ENCODE peak calls at places on chromosome 3, in six cellular contexts. I, M, Y, S, P and C are unnamed samples.

GRCh38 chr3:174874258-174874657 is 15.1 kb downstream of the NAALADL2 start:
- DNase-seq in I (no peak), M (no peak), Y (no peak), S (no peak), P (no peak), C (no peak)

GRCh38 chr3:147937341-147937740 is 528.2 kb downstream of the ZIC1 start:
- DNase-seq in I (peak), M (no peak), Y (no peak), S (no peak), P (no peak), C (no peak)

GRCh38 chr3:42831321-42831713 is 22.1 kb downstream of the ACKR2 start:
- DNase-seq in I (peak), M (no peak), Y (no peak), S (peak), P (peak), C (peak)

GRCh38 chr3:182971637-182972036 is 8.7 kb downstream of the DCUN1D1 start:
- DNase-seq in I (peak), M (no peak), Y (no peak), S (no peak), P (no peak), C (no peak)

GRCh38 chr3:86774082-86774691 is 216.8 kb downstream of the VGLL3 start:
- DNase-seq in I (peak), M (no peak), Y (no peak), S (no peak), P (no peak), C (peak)

GRCh38 chr3:153628591-153628990 is 466.6 kb downstream of the RAP2B start:
- DNase-seq in I (no peak), M (no peak), Y (no peak), S (no peak), P (no peak), C (no peak)

GRCh38 chr3:185656321-185656840 is 70.3 kb downstream of the SENP2 start:
- DNase-seq in I (peak), M (peak), Y (no peak), S (peak), P (no peak), C (no peak)

GRCh38 chr3:98246142-98246541 is 17.9 kb upstream of the OR5H6 start:
- DNase-seq in I (no peak), M (no peak), Y (no peak), S (no peak), P (no peak), C (no peak)

GRCh38 chr3:143536817-143537535 is 311.3 kb downstream of the SLC9A9 start:
- DNase-seq in I (peak), M (no peak), Y (no peak), S (no peak), P (no peak), C (no peak)

GRCh38 chr3:101117981-101118380 is 124.8 kb upstream of the ABI3BP start:
- DNase-seq in I (no peak), M (no peak), Y (no peak), S (no peak), P (no peak), C (no peak)

GRCh38 chr3:11140713-11141104 is 13.6 kb upstream of the HRH1 start:
- DNase-seq in I (no peak), M (no peak), Y (no peak), S (no peak), P (no peak), C (no peak)
- TF ChIP-seq CTCF in I (no peak), M (no peak), Y (no peak), S (no peak), P (no peak), C (no peak)

GRCh38 chr3:85050806-85051205 is 92.0 kb downstream of the CADM2 start:
- DNase-seq in I (no peak), M (no peak), Y (no peak), S (no peak), P (no peak), C (no peak)
- TF ChIP-seq CTCF in I (no peak), M (no peak), Y (no peak), S (no peak), P (no peak), C (no peak)

DNA sequence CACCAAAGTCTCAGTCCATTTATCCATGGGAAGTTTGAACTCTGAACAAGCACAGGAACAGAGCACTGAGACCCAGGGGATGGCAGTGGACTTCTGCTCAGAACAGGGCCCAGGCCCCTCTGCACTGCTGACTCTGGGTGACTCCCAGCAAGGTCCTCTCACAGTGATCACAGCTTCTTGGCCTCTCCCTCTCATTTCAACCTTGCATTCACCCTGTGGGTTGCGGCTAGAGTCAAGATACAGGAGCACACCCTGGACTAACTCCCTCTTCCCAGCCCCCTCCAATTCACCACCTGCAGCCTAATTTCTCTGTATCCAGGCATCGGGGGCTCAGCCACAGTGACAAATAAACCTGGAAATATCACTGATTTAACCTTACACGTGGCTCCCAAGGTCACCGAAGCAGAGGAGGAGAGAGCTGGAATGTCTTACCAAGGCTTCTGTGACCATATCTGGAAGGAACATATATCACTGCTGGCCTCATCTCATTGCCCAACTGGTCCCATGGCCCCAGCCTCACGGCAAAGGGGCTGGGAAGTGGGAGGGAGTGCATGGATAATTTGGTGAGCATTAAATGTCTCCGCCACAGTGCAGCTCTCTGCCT is 1.2 kb downstream of the RTP3 start:
- DNase-seq in I (no peak), M (no peak), Y (no peak), S (no peak), P (no peak), C (no peak)
- TF ChIP-seq CTCF in I (no peak), M (no peak), Y (no peak), S (no peak), P (no peak), C (no peak)

GRCh38 chr3:62682826-62683225 is 192.4 kb downstream of the CADPS start:
- DNase-seq in I (no peak), M (no peak), Y (no peak), S (no peak), P (no peak), C (no peak)
- TF ChIP-seq CTCF in I (no peak), M (no peak), Y (no peak), S (no peak), P (no peak), C (no peak)

GRCh38 chr3:15313461-15313860 is 18.9 kb downstream of the SH3BP5 start:
- DNase-seq in I (no peak), M (no peak), Y (no peak), S (no peak), P (no peak), C (no peak)

GRCh38 chr3:15317164-15317477 is 15.3 kb downstream of the SH3BP5 start:
- DNase-seq in I (peak), M (no peak), Y (no peak), S (no peak), P (no peak), C (no peak)

GRCh38 chr3:15312550-15312949 is 19.8 kb downstream of the SH3BP5 start:
- DNase-seq in I (no peak), M (no peak), Y (no peak), S (no peak), P (no peak), C (no peak)

GRCh38 chr3:15314276-15314675 is 18.1 kb downstream of the SH3BP5 start:
- DNase-seq in I (no peak), M (no peak), Y (no peak), S (no peak), P (no peak), C (no peak)

GRCh38 chr3:15315003-15315402 is 17.4 kb downstream of the SH3BP5 start:
- DNase-seq in I (no peak), M (no peak), Y (no peak), S (no peak), P (no peak), C (no peak)
- TF ChIP-seq CTCF in I (no peak), M (no peak), Y (no peak), S (no peak), P (no peak), C (no peak)

GRCh38 chr3:25468866-25469319 is 40.8 kb downstream of the RARB start:
- DNase-seq in I (peak), M (no peak), Y (no peak), S (peak), P (no peak), C (no peak)
- TF ChIP-seq CTCF in I (peak), M (no peak), Y (no peak), S (peak), P (no peak), C (no peak)

GRCh38 chr3:105365171-105365535 is 1.6 kb upstream of the ALCAM start:
- DNase-seq in I (peak), M (no peak), Y (no peak), S (no peak), P (no peak), C (no peak)

GRCh38 chr3:105367406-105368213 is 901 bp downstream of the ALCAM start:
- DNase-seq in I (peak), M (no peak), Y (no peak), S (peak), P (peak), C (peak)

GRCh38 chr3:105367063-105367405 is 325 bp downstream of the ALCAM start:
- DNase-seq in I (no peak), M (no peak), Y (no peak), S (peak), P (peak), C (peak)

GRCh38 chr3:105365536-105366301 is 990 bp upstream of the ALCAM start:
- DNase-seq in I (peak), M (no peak), Y (no peak), S (no peak), P (peak), C (no peak)

DNA sequence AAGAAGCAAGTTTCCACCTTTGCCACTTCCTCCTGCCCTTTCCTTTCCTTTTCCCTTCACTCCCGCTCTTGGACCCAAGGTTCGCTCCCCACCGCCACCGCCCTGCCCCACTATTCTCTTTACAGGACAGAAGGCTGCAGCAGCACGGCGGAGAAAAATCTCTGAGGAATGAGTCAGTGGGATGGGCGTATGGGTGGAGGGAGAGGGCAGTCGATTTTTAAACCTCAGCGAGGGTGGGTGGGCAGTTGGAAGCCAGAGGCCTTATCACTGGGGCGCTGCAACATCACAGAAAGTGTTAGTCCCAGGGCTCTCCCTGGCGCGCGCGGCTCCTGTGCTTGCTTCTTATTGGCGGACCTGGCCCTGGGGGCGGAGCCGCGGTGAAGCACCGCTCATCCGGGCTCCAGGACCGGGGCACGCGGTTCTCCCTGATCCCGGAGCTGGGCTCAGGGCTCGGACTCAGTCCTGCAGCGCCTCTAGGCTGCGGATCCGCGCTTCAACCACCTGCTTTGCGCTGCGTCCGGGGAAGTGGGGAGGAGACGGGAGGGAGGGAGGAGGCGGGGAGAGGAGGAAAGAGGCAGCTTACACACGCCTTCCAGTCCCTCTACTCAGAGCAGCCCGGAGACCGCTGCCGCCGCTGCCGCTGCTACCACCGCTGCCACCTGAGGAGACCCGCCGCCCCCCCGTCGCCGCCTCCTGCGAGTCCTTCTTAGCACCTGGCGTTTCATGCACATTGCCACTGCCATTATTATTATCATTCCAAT is at the start of gene ALCAM:
- DNase-seq in I (peak), M (peak), Y (peak), S (peak), P (peak), C (peak)
- TF ChIP-seq CTCF in I (peak), M (peak), Y (no peak), S (peak), P (peak), C (peak)

GRCh38 chr3:16884084-16884747 is 539 bp upstream of the PLCL2 start:
- DNase-seq in I (peak), M (no peak), Y (peak), S (peak), P (peak), C (peak)
- TF ChIP-seq CTCF in I (peak), M (peak), Y (no peak), S (peak), P (peak), C (peak)

DNA sequence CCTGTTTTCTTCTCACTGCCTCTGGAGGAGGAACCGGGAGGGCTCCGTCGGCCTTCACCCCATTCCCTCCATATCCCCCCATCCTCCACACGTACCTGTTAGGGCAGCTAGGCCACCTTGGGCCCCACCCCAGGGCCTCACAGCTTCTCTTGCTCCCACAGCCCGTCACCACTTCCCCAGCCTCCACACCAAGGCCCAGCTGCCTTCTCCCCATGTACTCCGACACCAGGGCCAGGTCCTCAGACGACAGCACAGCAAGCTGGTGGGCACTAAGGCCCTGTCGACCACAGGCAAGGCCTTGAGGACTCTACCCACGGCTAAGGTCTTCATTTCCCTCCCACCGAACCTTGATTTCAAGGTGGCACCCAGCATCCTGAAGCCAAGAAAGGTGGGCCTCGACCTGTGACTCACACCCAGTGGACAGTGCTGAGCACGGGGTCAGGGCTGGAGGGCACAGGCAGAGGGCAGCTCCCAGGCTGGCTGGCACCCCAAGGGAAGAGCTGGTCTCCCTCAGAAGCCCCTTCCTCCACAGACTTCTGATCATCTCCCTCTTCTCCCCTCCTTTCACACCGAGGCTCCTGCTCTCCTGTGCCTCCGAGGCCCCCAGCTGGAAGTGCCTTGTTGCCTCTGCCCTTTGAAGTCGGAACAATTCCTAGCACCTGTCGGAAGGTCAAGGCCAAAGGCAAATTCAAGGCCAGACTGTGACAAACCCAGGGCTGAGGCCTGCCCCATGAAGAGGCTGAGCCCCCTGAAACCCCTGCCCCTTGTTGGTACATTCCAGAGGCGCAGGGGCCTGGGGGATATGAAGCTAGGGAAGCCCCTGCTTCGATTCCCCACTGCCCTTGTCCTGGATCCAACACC is 9.1 kb downstream of the RPUSD3 start:
- DNase-seq in I (no peak), M (no peak), Y (no peak), S (no peak), P (no peak), C (no peak)
- TF ChIP-seq CTCF in I (no peak), M (no peak), Y (no peak), S (no peak), P (no peak), C (no peak)

DNA sequence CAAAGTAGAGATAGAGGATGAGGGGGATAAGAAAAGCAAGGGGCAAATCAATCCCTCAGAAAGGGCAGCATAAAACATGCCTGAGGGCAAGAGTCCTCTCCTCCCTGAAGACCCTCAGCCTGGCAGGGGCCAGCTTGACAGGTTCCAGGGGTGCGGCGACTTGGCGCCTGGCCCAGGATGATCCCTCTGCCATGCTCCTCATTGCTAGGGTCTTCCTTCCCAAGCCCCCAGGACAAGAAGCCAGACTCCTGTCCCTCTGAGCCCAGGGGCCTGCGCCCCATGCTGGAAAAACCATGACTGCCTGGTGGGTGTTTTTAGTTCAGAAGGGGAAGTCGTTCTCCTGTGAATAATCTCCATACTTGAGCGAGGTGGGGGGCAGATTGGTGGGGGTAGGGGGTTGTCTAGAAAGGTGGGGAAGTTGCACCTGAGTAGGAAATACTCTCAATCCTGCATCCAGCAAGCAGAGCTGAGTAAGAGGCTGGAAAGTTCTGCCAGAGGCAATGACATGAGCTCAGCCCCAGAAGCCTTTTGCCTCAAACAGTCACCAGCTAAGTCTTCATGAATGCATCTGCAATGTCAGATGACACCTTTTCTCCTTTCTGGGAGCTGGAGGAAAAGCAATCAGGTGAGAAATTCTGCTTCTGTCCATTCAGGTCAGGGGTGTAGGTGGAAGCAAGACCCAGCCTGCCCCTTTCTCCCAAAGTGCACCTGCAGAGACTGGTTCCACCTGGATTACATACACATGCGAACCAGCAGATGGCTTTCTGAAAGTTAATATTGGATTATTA is 18.3 kb downstream of the SLC12A8 start:
- DNase-seq in I (peak), M (peak), Y (no peak), S (no peak), P (no peak), C (no peak)
- TF ChIP-seq CTCF in I (no peak), M (no peak), Y (no peak), S (no peak), P (no peak), C (no peak)